ENCODE peak calls at places on chromosome 11, in nine cellular contexts. One of them, this sample, is unnamed. For H3K4me1, the result is how much of the 10 kb centered on the place peaks cover.

GRCh38 chr11:117953029-117953671 is 23.9 kb upstream of the TMPRSS13 start:
- DNase-seq in neuronal stem cell: no peak
- DNase-seq in CD8-positive, alpha-beta T cell: no peak
- DNase-seq in neural progenitor cell: no peak
- DNase-seq in GM12878: no peak
- DNase-seq in tibial artery: no peak
- DNase-seq in IMR-90: no peak
- DNase-seq in aorta: no peak
- DNase-seq in psoas muscle: no peak
- DNase-seq in this sample: peak

GRCh38 chr11:78961186-78961782 is 386.6 kb upstream of the NARS2 start:
- DNase-seq in aorta: no peak
- DNase-seq in psoas muscle: no peak
- DNase-seq in IMR-90: peak
- DNase-seq in tibial artery: no peak
- DNase-seq in CD8-positive, alpha-beta T cell: no peak
- DNase-seq in GM12878: no peak
- DNase-seq in neural progenitor cell: peak
- DNase-seq in neuronal stem cell: peak
- DNase-seq in this sample: no peak

GRCh38 chr11:3964935-3965511 is 109.6 kb downstream of the STIM1 start:
- DNase-seq in tibial artery: no peak
- DNase-seq in GM12878: no peak
- DNase-seq in CD8-positive, alpha-beta T cell: no peak
- DNase-seq in IMR-90: no peak
- DNase-seq in neural progenitor cell: no peak
- DNase-seq in aorta: no peak
- DNase-seq in neuronal stem cell: no peak
- DNase-seq in psoas muscle: no peak
- DNase-seq in this sample: no peak

GRCh38 chr11:12599408-12600143 is 74.6 kb upstream of the TEAD1 start:
- DNase-seq in psoas muscle: peak
- DNase-seq in neuronal stem cell: peak
- DNase-seq in aorta: peak
- DNase-seq in IMR-90: no peak
- DNase-seq in neural progenitor cell: peak
- DNase-seq in GM12878: peak
- DNase-seq in tibial artery: peak
- DNase-seq in CD8-positive, alpha-beta T cell: peak
- DNase-seq in this sample: no peak

GRCh38 chr11:17259931-17260499 is 16.5 kb upstream of the NUCB2 start:
- DNase-seq in GM12878: no peak
- DNase-seq in CD8-positive, alpha-beta T cell: no peak
- DNase-seq in neuronal stem cell: no peak
- DNase-seq in IMR-90: no peak
- DNase-seq in psoas muscle: no peak
- DNase-seq in neural progenitor cell: no peak
- DNase-seq in aorta: no peak
- DNase-seq in tibial artery: no peak
- DNase-seq in this sample: no peak

GRCh38 chr11:15801616-15802015 is 554.7 kb downstream of the SOX6 start:
- DNase-seq in neural progenitor cell: no peak
- DNase-seq in CD8-positive, alpha-beta T cell: no peak
- DNase-seq in psoas muscle: no peak
- DNase-seq in GM12878: no peak
- DNase-seq in aorta: no peak
- DNase-seq in tibial artery: no peak
- DNase-seq in IMR-90: no peak
- DNase-seq in neuronal stem cell: no peak
- DNase-seq in this sample: no peak

GRCh38 chr11:103673773-103674172 is 362.7 kb upstream of the DDI1 start:
- DNase-seq in neuronal stem cell: no peak
- DNase-seq in aorta: no peak
- DNase-seq in psoas muscle: no peak
- DNase-seq in IMR-90: peak
- DNase-seq in tibial artery: no peak
- DNase-seq in neural progenitor cell: no peak
- DNase-seq in CD8-positive, alpha-beta T cell: no peak
- DNase-seq in GM12878: no peak
- DNase-seq in this sample: no peak

GRCh38 chr11:67699521-67699920 is 25.1 kb upstream of the ALDH3B2 start:
- DNase-seq in aorta: no peak
- DNase-seq in CD8-positive, alpha-beta T cell: no peak
- DNase-seq in neuronal stem cell: no peak
- DNase-seq in IMR-90: peak
- DNase-seq in neural progenitor cell: no peak
- DNase-seq in psoas muscle: no peak
- DNase-seq in tibial artery: no peak
- DNase-seq in GM12878: no peak
- DNase-seq in this sample: no peak

DNA sequence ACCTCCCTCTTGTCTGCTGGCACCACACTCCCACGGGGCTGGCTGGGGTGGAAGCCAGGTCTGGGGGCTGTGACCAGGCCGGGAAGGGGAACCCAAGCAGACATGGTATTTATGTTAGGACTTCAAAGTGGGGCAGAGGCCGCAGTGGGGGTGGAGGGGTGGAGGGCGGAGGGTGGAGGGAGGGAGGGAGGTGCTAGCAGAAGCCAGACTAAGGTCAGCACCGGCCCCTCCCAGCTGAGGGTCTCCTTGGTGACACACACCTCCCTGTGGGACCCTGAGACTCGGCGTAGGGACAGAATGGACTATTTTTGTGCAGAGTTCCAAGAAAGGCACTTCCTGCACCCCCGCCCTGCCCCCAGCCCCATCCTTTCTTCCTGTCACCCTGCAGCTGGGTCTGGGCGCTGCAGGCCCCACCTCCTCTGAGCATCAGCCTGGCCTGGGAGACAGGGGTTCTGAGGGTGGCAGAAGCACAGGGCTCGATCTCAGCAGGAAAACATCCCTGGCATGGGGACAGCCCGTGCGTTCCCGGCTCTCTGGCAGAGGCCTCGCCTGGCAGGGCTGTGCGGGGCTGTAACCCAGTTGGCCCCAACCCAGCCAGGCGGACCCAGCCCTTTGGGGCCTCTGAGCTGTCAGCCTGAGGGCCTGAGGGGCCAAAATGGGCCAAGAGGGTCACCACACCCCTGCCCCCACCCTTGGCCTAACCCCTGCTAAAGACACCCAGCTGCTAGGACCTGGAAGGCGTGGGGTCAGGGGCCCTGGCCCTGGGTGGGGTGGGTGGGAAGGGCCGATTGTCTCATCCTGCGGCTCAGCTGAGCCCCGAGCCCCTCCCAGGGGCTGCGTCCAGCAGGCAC is 9.6 kb upstream of the CD248 start:
- DNase-seq in CD8-positive, alpha-beta T cell: no peak
- DNase-seq in IMR-90: no peak
- DNase-seq in aorta: no peak
- DNase-seq in neuronal stem cell: no peak
- DNase-seq in psoas muscle: peak
- DNase-seq in neural progenitor cell: no peak
- DNase-seq in GM12878: no peak
- DNase-seq in tibial artery: no peak
- DNase-seq in this sample: peak
- H3K4me1 ChIP-seq in CD8-positive, alpha-beta T cell: half or more
- H3K4me1 ChIP-seq in IMR-90: under half
- H3K4me1 ChIP-seq in aorta: under half
- H3K4me1 ChIP-seq in neuronal stem cell: under half
- H3K4me1 ChIP-seq in psoas muscle: under half
- H3K4me1 ChIP-seq in neural progenitor cell: under half
- H3K4me1 ChIP-seq in GM12878: under half
- H3K4me1 ChIP-seq in tibial artery: under half
- H3K4me1 ChIP-seq in this sample: under half

GRCh38 chr11:122663056-122663740 is 7.7 kb downstream of the UBASH3B start:
- DNase-seq in CD8-positive, alpha-beta T cell: no peak
- DNase-seq in tibial artery: no peak
- DNase-seq in neural progenitor cell: no peak
- DNase-seq in neuronal stem cell: no peak
- DNase-seq in GM12878: no peak
- DNase-seq in IMR-90: no peak
- DNase-seq in psoas muscle: no peak
- DNase-seq in aorta: peak
- DNase-seq in this sample: no peak

GRCh38 chr11:122661182-122661945 is 5.8 kb downstream of the UBASH3B start:
- DNase-seq in neuronal stem cell: peak
- DNase-seq in psoas muscle: no peak
- DNase-seq in IMR-90: peak
- DNase-seq in neural progenitor cell: peak
- DNase-seq in tibial artery: no peak
- DNase-seq in CD8-positive, alpha-beta T cell: no peak
- DNase-seq in GM12878: no peak
- DNase-seq in aorta: no peak
- DNase-seq in this sample: no peak

GRCh38 chr11:122656631-122657101 is 1.1 kb downstream of the UBASH3B start:
- DNase-seq in GM12878: no peak
- DNase-seq in CD8-positive, alpha-beta T cell: peak
- DNase-seq in aorta: peak
- DNase-seq in tibial artery: no peak
- DNase-seq in neural progenitor cell: peak
- DNase-seq in neuronal stem cell: peak
- DNase-seq in psoas muscle: peak
- DNase-seq in IMR-90: peak
- DNase-seq in this sample: peak

GRCh38 chr11:122656073-122656630 is 630 bp downstream of the UBASH3B start:
- DNase-seq in psoas muscle: peak
- DNase-seq in aorta: peak
- DNase-seq in GM12878: no peak
- DNase-seq in tibial artery: peak
- DNase-seq in IMR-90: peak
- DNase-seq in neuronal stem cell: peak
- DNase-seq in CD8-positive, alpha-beta T cell: peak
- DNase-seq in neural progenitor cell: peak
- DNase-seq in this sample: peak

DNA sequence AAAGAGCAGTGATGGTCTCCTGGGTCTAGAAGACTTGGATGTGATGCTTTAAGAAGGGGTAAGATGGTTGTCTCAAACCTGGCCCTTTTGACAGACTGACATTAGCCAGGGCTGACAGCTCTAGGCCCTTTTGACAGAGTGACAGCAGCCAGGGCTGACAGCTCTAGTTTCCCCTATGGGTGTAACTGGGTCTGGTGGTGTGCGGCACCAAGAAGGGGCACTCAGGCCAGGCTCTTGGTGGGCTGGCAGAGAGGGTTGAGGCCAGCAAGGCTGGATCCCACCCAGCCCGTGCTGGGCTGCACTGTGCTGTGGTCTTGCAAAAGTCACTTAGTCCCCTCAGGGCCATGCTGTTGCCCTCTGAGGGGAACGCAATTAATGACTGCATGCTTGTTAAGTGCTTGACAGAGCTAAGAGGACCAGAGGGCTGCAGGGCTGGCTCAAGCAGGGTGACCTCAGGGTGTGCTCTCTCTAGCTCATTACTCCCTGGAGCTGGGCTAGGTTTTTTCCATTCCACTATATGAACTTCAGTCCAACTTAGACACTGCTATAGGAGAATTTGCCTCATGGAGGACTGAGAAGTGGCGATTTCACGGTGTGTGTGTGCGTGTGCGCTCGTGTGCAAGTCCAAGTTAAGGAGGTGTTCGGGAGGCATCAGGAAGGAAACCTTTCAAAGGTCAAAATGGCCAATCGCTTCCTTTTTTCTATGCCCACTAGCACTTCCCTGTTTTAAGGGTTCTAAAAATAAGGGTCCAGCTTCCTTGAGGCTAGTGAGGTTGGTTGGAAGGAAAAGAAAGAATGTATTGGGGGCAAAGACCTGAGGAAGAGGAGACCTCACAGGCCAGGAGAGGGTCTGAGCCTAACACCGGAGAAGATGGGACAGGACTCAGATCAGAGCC is 4.4 kb downstream of the UBASH3B start:
- DNase-seq in psoas muscle: no peak
- DNase-seq in IMR-90: no peak
- DNase-seq in CD8-positive, alpha-beta T cell: no peak
- DNase-seq in GM12878: no peak
- DNase-seq in neural progenitor cell: no peak
- DNase-seq in neuronal stem cell: no peak
- DNase-seq in tibial artery: no peak
- DNase-seq in aorta: no peak
- DNase-seq in this sample: no peak
- H3K4me1 ChIP-seq in psoas muscle: under half
- H3K4me1 ChIP-seq in IMR-90: under half
- H3K4me1 ChIP-seq in CD8-positive, alpha-beta T cell: half or more
- H3K4me1 ChIP-seq in GM12878: under half
- H3K4me1 ChIP-seq in neural progenitor cell: under half
- H3K4me1 ChIP-seq in neuronal stem cell: under half
- H3K4me1 ChIP-seq in tibial artery: under half
- H3K4me1 ChIP-seq in aorta: under half
- H3K4me1 ChIP-seq in this sample: under half

GRCh38 chr11:45087761-45088160 is 58.7 kb upstream of the PRDM11 start:
- DNase-seq in neural progenitor cell: no peak
- DNase-seq in aorta: no peak
- DNase-seq in IMR-90: no peak
- DNase-seq in neuronal stem cell: no peak
- DNase-seq in tibial artery: no peak
- DNase-seq in psoas muscle: no peak
- DNase-seq in GM12878: no peak
- DNase-seq in CD8-positive, alpha-beta T cell: no peak
- DNase-seq in this sample: no peak

GRCh38 chr11:45090607-45091006 is 55.8 kb upstream of the PRDM11 start:
- DNase-seq in neuronal stem cell: no peak
- DNase-seq in aorta: no peak
- DNase-seq in CD8-positive, alpha-beta T cell: no peak
- DNase-seq in psoas muscle: no peak
- DNase-seq in neural progenitor cell: no peak
- DNase-seq in tibial artery: no peak
- DNase-seq in GM12878: no peak
- DNase-seq in IMR-90: no peak
- DNase-seq in this sample: no peak

GRCh38 chr11:45089251-45089650 is 57.2 kb upstream of the PRDM11 start:
- DNase-seq in CD8-positive, alpha-beta T cell: no peak
- DNase-seq in neural progenitor cell: no peak
- DNase-seq in GM12878: no peak
- DNase-seq in tibial artery: peak
- DNase-seq in neuronal stem cell: no peak
- DNase-seq in aorta: peak
- DNase-seq in psoas muscle: peak
- DNase-seq in IMR-90: peak
- DNase-seq in this sample: no peak

GRCh38 chr11:45091563-45092392 is 54.7 kb upstream of the PRDM11 start:
- DNase-seq in CD8-positive, alpha-beta T cell: no peak
- DNase-seq in aorta: peak
- DNase-seq in GM12878: no peak
- DNase-seq in tibial artery: no peak
- DNase-seq in IMR-90: no peak
- DNase-seq in neural progenitor cell: peak
- DNase-seq in neuronal stem cell: no peak
- DNase-seq in psoas muscle: no peak
- DNase-seq in this sample: no peak

GRCh38 chr11:45089845-45090499 is 56.5 kb upstream of the PRDM11 start:
- DNase-seq in psoas muscle: no peak
- DNase-seq in aorta: no peak
- DNase-seq in GM12878: no peak
- DNase-seq in tibial artery: no peak
- DNase-seq in neural progenitor cell: peak
- DNase-seq in IMR-90: peak
- DNase-seq in CD8-positive, alpha-beta T cell: no peak
- DNase-seq in neuronal stem cell: no peak
- DNase-seq in this sample: no peak
- H3K4me1 ChIP-seq in psoas muscle: under half
- H3K4me1 ChIP-seq in aorta: under half
- H3K4me1 ChIP-seq in GM12878: under half
- H3K4me1 ChIP-seq in tibial artery: half or more
- H3K4me1 ChIP-seq in neural progenitor cell: half or more
- H3K4me1 ChIP-seq in IMR-90: under half
- H3K4me1 ChIP-seq in CD8-positive, alpha-beta T cell: under half
- H3K4me1 ChIP-seq in neuronal stem cell: under half
- H3K4me1 ChIP-seq in this sample: under half

DNA sequence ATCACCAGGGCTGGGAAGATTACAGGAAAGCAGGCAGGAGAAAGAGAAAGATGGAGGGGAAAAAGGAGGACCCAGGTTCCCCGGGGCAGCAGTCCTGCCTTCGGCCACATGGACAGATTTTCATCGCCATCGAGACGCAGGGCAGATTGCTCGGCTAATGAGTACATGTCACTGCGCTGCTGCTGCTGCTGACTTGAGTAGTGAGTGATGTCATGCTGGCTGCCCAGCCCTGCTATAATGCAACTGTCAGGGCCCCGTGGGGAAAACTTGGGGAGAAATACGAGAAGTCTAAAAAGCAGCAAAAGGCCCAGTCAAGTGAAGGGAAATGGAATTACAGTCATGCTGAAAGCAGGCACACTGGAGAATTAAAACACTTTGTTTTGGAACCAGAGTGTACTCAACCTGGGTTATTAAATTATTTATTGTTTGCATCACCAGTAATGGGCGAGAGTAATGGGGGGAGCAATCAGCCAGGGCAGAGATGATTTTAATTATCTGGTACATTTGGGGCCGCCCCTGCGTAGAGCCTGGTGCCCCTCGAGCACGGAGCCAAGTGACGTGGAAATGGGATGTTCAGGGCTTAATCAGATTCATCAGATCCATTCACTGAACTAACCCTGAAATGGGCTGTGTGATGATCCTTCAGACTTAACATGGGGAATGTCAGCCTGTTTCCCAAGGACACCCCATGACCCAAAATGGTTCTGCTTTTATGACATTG is 241.5 kb upstream of the CADM1 start:
- DNase-seq in IMR-90: no peak
- DNase-seq in aorta: no peak
- DNase-seq in neural progenitor cell: peak
- DNase-seq in CD8-positive, alpha-beta T cell: no peak
- DNase-seq in GM12878: no peak
- DNase-seq in tibial artery: no peak
- DNase-seq in psoas muscle: peak
- DNase-seq in neuronal stem cell: no peak
- DNase-seq in this sample: no peak
- H3K4me1 ChIP-seq in IMR-90: under half
- H3K4me1 ChIP-seq in aorta: under half
- H3K4me1 ChIP-seq in neural progenitor cell: under half
- H3K4me1 ChIP-seq in CD8-positive, alpha-beta T cell: under half
- H3K4me1 ChIP-seq in GM12878: under half
- H3K4me1 ChIP-seq in tibial artery: under half
- H3K4me1 ChIP-seq in psoas muscle: under half
- H3K4me1 ChIP-seq in neuronal stem cell: under half
- H3K4me1 ChIP-seq in this sample: under half